ENCODE peak calls at places on chromosome 3, in four cellular contexts. H is heart left ventricle, Y is uterus, L is A549. R is an unnamed sample. For H3K4me1, the result is how much of the 10 kb centered on the place peaks cover.

GRCh38 chr3:27960133-27960532 is 238.0 kb upstream of the EOMES start:
- DNase-seq in L (no peak), H (no peak), Y (no peak), R (no peak)

GRCh38 chr3:632571-633170 is 436.1 kb downstream of the CHL1 start:
- DNase-seq in H (no peak), Y (peak), L (peak), R (peak)

GRCh38 chr3:4999626-5000184 is 20.5 kb downstream of the BHLHE40 start:
- DNase-seq in L (no peak), H (no peak), Y (no peak), R (no peak)

GRCh38 chr3:46114324-46114988 is 87.2 kb upstream of the XCR1 start:
- DNase-seq in H (no peak), Y (peak), L (no peak), R (no peak)

GRCh38 chr3:177005718-177006405 is 191.4 kb downstream of the TBL1XR1 start:
- DNase-seq in H (no peak), Y (no peak), L (no peak), R (no peak)

GRCh38 chr3:53354945-53355498 is 7.7 kb upstream of the DCP1A start:
- DNase-seq in Y (no peak), H (no peak), L (no peak), R (no peak)

GRCh38 chr3:18716821-18717220 is 291.7 kb upstream of the SATB1 start:
- DNase-seq in Y (no peak), H (no peak), L (no peak), R (no peak)

GRCh38 chr3:106518516-106518915 is 649.7 kb upstream of the CBLB start:
- DNase-seq in Y (no peak), L (no peak), H (no peak), R (no peak)

GRCh38 chr3:66033241-66034138 is 5.2 kb downstream of the MAGI1 start:
- DNase-seq in H (no peak), L (no peak), Y (no peak), R (no peak)

GRCh38 chr3:143465638-143466037 is 346.1 kb downstream of the CHST2 start:
- DNase-seq in L (no peak), Y (no peak), H (no peak), R (no peak)

GRCh38 chr3:60555704-60556340 is 695.4 kb downstream of the FHIT start:
- DNase-seq in L (no peak), H (no peak), Y (no peak), R (no peak)

GRCh38 chr3:170751894-170752283 is 118.1 kb downstream of the RPL22L1 start:
- DNase-seq in L (no peak), Y (no peak), H (no peak), R (no peak)

GRCh38 chr3:128081226-128081625 is 29.0 kb downstream of the SEC61A1 start:
- DNase-seq in Y (no peak), L (no peak), H (no peak), R (no peak)

GRCh38 chr3:134625885-134626741 is 24.7 kb downstream of the KY start:
- DNase-seq in Y (no peak), L (no peak), H (no peak), R (no peak)

GRCh38 chr3:157700405-157700804 is 197.2 kb upstream of the VEPH1 start:
- DNase-seq in Y (no peak), L (no peak), H (no peak), R (no peak)

GRCh38 chr3:14658978-14659377 is 7.4 kb downstream of the CCDC174 start:
- DNase-seq in Y (no peak), H (no peak), L (no peak), R (no peak)

GRCh38 chr3:66593978-66594377 is 93.2 kb upstream of the LRIG1 start:
- DNase-seq in Y (no peak), H (no peak), L (peak), R (no peak)

GRCh38 chr3:123660900-123661299 is 76.0 kb upstream of the HACD2 start:
- DNase-seq in Y (peak), L (no peak), H (peak), R (peak)

GRCh38 chr3:52930748-52931147 is 33.4 kb upstream of the STIMATE start:
- DNase-seq in L (no peak), H (no peak), Y (no peak), R (no peak)

GRCh38 chr3:104178695-104179094 is 1188.0 kb upstream of the ALCAM start:
- DNase-seq in L (no peak), Y (no peak), H (no peak), R (no peak)

GRCh38 chr3:43072361-43072760 is 33.5 kb downstream of the POMGNT2 start:
- DNase-seq in Y (no peak), H (no peak), L (no peak), R (no peak)

GRCh38 chr3:156762631-156763185 is 63.4 kb upstream of the LEKR1 start:
- DNase-seq in Y (peak), H (no peak), L (no peak), R (no peak)

GRCh38 chr3:20608054-20608738 is 422.2 kb upstream of the SGO1 start:
- DNase-seq in Y (no peak), L (no peak), H (no peak), R (no peak)

DNA sequence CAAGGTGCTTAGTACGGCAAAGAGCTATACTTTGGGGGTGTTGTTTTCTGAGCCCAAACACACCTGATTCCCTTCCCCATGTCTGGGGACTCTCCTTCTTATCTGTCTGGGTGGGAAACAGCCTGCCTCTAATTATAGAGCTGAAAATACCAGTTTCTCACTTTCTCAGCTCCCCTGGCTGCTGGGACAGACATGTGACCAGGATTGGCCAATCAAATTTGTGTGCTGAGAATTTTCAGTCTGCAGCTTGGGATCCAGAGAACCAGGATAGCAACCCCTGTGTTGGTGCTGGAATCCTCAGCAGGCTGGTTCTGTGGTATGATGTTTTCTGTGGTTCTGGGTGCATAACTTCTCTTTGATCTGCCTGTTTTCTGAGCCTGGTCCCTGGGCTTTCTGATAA is 19.5 kb upstream of the IQCF6 start:
- DNase-seq in L (no peak), H (no peak), Y (no peak), R (no peak)
- TF ChIP-seq POLR2A in L (no peak), H (no peak), Y (no peak), R (no peak)

DNA sequence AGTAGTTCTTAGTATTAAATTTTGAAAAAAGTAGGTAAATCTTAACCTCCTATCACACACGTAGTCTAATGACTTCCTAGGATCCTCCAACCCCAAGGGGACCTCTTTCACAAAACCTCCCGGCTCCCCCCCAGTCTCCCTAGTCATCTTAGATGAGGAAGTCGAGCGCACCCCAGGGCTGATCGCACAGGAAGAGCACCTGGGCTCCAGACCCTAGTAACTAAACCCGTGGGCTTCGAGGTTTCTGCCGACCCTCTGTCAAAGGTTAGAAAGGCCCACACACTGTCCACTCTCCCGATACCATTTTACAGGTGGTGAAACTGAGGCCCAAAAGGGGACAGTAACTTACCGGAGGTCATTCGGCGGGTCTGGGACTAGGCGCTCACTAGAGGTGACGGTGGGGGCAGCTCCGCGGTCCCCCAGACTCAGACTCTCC is 349 bp downstream of the MBD4 start:
- DNase-seq in L (peak), H (peak), Y (peak), R (peak)
- H3K4me1 ChIP-seq in L (under half), H (under half), Y (under half), R (under half)

GRCh38 chr3:41574900-41575299 is 375.6 kb downstream of the CTNNB1 start:
- DNase-seq in L (no peak), H (no peak), Y (no peak), R (no peak)
- TF ChIP-seq CTCF in L (no peak), H (peak), Y (no peak), R (peak)

DNA sequence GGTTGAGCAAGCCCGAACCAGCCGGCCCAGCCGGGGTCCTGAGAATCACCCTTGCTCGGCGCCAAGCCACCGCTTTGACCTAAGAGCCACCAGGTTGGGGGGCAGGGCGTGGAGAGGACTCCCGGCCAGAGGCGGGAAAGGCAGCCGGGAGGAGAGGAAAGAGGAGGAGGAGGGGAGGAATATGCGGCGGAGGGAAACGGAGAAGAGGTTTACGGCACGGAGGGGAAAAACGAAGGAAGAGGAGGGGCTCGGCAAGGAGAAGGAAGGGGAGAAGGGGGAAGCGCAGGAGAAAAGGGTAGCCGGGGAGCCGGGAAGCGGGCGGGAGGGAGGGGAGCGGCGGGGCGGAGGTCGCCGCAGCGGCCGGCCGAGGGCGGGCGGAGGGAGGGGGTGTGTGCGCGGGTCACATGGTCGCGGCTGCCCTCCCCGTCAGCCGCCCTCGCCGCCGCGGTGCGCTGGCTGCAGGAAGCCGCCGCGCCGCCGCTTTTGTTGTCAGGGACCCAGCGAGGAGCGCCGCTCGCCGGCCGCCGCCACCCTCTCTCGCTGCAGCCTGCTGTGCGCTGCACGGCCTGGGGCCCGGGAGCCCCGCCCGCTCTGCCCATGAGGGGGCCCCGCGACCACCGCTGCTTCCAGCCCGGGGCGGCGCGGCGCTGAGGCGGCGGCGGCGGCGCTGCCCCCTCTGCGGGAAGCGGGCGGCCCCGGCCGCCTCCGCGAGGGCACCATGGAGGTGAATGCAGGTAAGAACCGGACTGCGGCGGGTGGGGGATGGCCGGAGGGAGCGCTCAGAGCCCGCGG is at the start of gene NR1D2:
- DNase-seq in L (peak), H (peak), Y (peak), R (peak)
- TF ChIP-seq POLR2A in L (no peak), H (no peak), Y (peak), R (peak)

DNA sequence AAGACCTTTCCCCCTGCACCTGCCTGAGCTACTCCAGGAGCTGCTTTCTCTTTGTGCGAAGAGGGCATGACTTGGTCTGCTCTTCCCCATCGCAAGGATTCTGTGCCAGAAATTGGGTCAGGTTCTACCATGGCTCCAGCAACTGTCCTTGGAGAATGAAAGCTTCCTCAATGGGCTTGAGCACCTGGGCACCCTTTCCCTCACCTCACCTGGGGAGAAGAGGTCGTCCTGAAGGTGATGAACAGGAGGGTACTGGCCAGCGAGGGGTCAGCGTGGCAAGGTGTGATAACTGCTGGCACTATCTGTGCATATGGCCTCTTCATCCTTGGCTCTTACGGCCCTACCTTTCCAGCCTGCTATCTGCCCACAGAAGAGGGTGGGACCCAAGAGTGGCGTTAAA is 899 bp upstream of the RBM15B start:
- DNase-seq in H (no peak), L (no peak), Y (no peak), R (no peak)
- H3K4me1 ChIP-seq in H (under half), L (under half), Y (under half), R (half or more)